ENCODE peak calls at places on chromosomes 3 and 15, in four cellular contexts. F is GM23248; T is stimulated activated effector memory CD8-positive, alpha-beta T cell treated with anti-CD3 and anti-CD28 coated beads, Interleukin-12 subunit alpha, Interleukin-12 subunit beta, amount 100 ng/mL, for 72 hours; D is WTC11. Q is an unnamed sample.

GRCh38 chr3:143120716-143121239 is 1.2 kb downstream of the CHST2 start:
- DNase-seq in D (no peak), T (peak), F (peak), Q (peak)

GRCh38 chr3:159260049-159260662 is 458.3 kb downstream of the MFSD1 start:
- DNase-seq in D (peak), T (no peak), F (peak), Q (peak)

GRCh38 chr15:40933520-40933904 is 4.4 kb downstream of the DLL4 start:
- DNase-seq in F (no peak), D (no peak), T (no peak), Q (no peak)

GRCh38 chr15:51751687-51752683 is 588 bp downstream of the TMOD2 start:
- DNase-seq in F (peak), D (peak), T (no peak), Q (peak)

GRCh38 chr3:43695443-43695842 is 4.7 kb downstream of the ABHD5 start:
- DNase-seq in F (peak), T (no peak), D (no peak), Q (no peak)

GRCh38 chr15:96626936-96627577 is 296.6 kb downstream of the NR2F2 start:
- DNase-seq in T (no peak), F (no peak), D (no peak), Q (no peak)

GRCh38 chr15:28043625-28044520 is 55.2 kb downstream of the OCA2 start:
- DNase-seq in D (no peak), T (no peak), F (no peak), Q (no peak)

GRCh38 chr15:60379466-60380274 is 18.1 kb downstream of the ANXA2 start:
- DNase-seq in T (no peak), F (peak), D (no peak), Q (no peak)

GRCh38 chr15:64969401-64969800 is 20.3 kb downstream of the SPG21 start:
- DNase-seq in T (no peak), D (no peak), F (no peak), Q (no peak)

GRCh38 chr3:9387322-9387655 is 10.1 kb upstream of the SETD5 start:
- DNase-seq in T (no peak), D (no peak), F (no peak), Q (no peak)

GRCh38 chr3:126850370-126851085 is 132.4 kb upstream of the PLXNA1 start:
- DNase-seq in D (peak), T (no peak), F (peak), Q (no peak)

GRCh38 chr15:51750942-51751686 is at the start of gene TMOD2:
- DNase-seq in D (peak), F (peak), T (peak), Q (peak)

GRCh38 chr3:195727596-195728195 is 6.9 kb downstream of the MUC20 start:
- DNase-seq in F (no peak), D (no peak), T (no peak), Q (no peak)

GRCh38 chr3:30140356-30140755 is 466.0 kb upstream of the TGFBR2 start:
- DNase-seq in T (no peak), F (no peak), D (no peak), Q (no peak)

GRCh38 chr15:48622227-48622626 is 23.3 kb downstream of the FBN1 start:
- DNase-seq in D (no peak), F (peak), T (no peak), Q (no peak)

GRCh38 chr3:45884368-45885201 is 1.8 kb upstream of the CCR9 start:
- DNase-seq in D (no peak), F (no peak), T (no peak), Q (no peak)

Q was measured in BE2C.